ENCODE peak calls at places on chromosomes 12 and 14, in six cellular contexts. One of them, this sample, is unnamed.

GRCh38 chr14:90456551-90456950 is 59.7 kb downstream of the CALM1 start:
- DNase-seq in foreskin keratinocyte: no peak
- DNase-seq in activated T-helper 1 cell treated with anti-CD3 and anti-CD28 coated beads, Interleukin-12 subunit alpha, Interleukin-12 subunit beta, Interleukin-2, Interleukin-4 antibody, amounts not matched to agents 30 ng/mL and 10 ng/mL and 1 ng/mL, durations not matched to agents 14 hours and 24 hours and 36 hours: no peak
- DNase-seq in activated naive CD4-positive, alpha-beta T cell treated with anti-CD3 and anti-CD28 coated beads, Interleukin-2, amount 10 ng/mL, durations not matched to agents 7 days and 5 days: no peak
- DNase-seq in stromal cell of bone marrow: no peak
- DNase-seq in stimulated activated CD4-positive, alpha-beta T cell treated with anti-CD3 and anti-CD28 coated beads, Interleukin-1b, Interleukin-23, amount 100 ng/mL, for 48 hours: no peak
- DNase-seq in this sample: no peak

GRCh38 chr12:56801661-56802622 is 38.8 kb downstream of the HSD17B6 start:
- DNase-seq in foreskin keratinocyte: no peak
- DNase-seq in activated T-helper 1 cell treated with anti-CD3 and anti-CD28 coated beads, Interleukin-12 subunit alpha, Interleukin-12 subunit beta, Interleukin-2, Interleukin-4 antibody, amounts not matched to agents 30 ng/mL and 10 ng/mL and 1 ng/mL, durations not matched to agents 14 hours and 24 hours and 36 hours: no peak
- DNase-seq in activated naive CD4-positive, alpha-beta T cell treated with anti-CD3 and anti-CD28 coated beads, Interleukin-2, amount 10 ng/mL, durations not matched to agents 7 days and 5 days: no peak
- DNase-seq in stromal cell of bone marrow: no peak
- DNase-seq in stimulated activated CD4-positive, alpha-beta T cell treated with anti-CD3 and anti-CD28 coated beads, Interleukin-1b, Interleukin-23, amount 100 ng/mL, for 48 hours: no peak
- DNase-seq in this sample: no peak

GRCh38 chr14:24207104-24207543 is 1.6 kb downstream of the TSSK4 start:
- DNase-seq in foreskin keratinocyte: no peak
- DNase-seq in activated T-helper 1 cell treated with anti-CD3 and anti-CD28 coated beads, Interleukin-12 subunit alpha, Interleukin-12 subunit beta, Interleukin-2, Interleukin-4 antibody, amounts not matched to agents 30 ng/mL and 10 ng/mL and 1 ng/mL, durations not matched to agents 14 hours and 24 hours and 36 hours: no peak
- DNase-seq in activated naive CD4-positive, alpha-beta T cell treated with anti-CD3 and anti-CD28 coated beads, Interleukin-2, amount 10 ng/mL, durations not matched to agents 7 days and 5 days: no peak
- DNase-seq in stromal cell of bone marrow: no peak
- DNase-seq in stimulated activated CD4-positive, alpha-beta T cell treated with anti-CD3 and anti-CD28 coated beads, Interleukin-1b, Interleukin-23, amount 100 ng/mL, for 48 hours: no peak
- DNase-seq in this sample: no peak

GRCh38 chr12:46825526-46826414 is at the start of gene SLC38A4:
- DNase-seq in foreskin keratinocyte: peak; percentile 11
- DNase-seq in activated T-helper 1 cell treated with anti-CD3 and anti-CD28 coated beads, Interleukin-12 subunit alpha, Interleukin-12 subunit beta, Interleukin-2, Interleukin-4 antibody, amounts not matched to agents 30 ng/mL and 10 ng/mL and 1 ng/mL, durations not matched to agents 14 hours and 24 hours and 36 hours: no peak
- DNase-seq in activated naive CD4-positive, alpha-beta T cell treated with anti-CD3 and anti-CD28 coated beads, Interleukin-2, amount 10 ng/mL, durations not matched to agents 7 days and 5 days: no peak
- DNase-seq in stromal cell of bone marrow: no peak
- DNase-seq in stimulated activated CD4-positive, alpha-beta T cell treated with anti-CD3 and anti-CD28 coated beads, Interleukin-1b, Interleukin-23, amount 100 ng/mL, for 48 hours: no peak
- DNase-seq in this sample: no peak

GRCh38 chr12:123487428-123487827 is 29.5 kb downstream of the SNRNP35 start:
- DNase-seq in foreskin keratinocyte: no peak
- DNase-seq in activated T-helper 1 cell treated with anti-CD3 and anti-CD28 coated beads, Interleukin-12 subunit alpha, Interleukin-12 subunit beta, Interleukin-2, Interleukin-4 antibody, amounts not matched to agents 30 ng/mL and 10 ng/mL and 1 ng/mL, durations not matched to agents 14 hours and 24 hours and 36 hours: no peak
- DNase-seq in activated naive CD4-positive, alpha-beta T cell treated with anti-CD3 and anti-CD28 coated beads, Interleukin-2, amount 10 ng/mL, durations not matched to agents 7 days and 5 days: no peak
- DNase-seq in stromal cell of bone marrow: no peak
- DNase-seq in stimulated activated CD4-positive, alpha-beta T cell treated with anti-CD3 and anti-CD28 coated beads, Interleukin-1b, Interleukin-23, amount 100 ng/mL, for 48 hours: no peak
- DNase-seq in this sample: no peak

GRCh38 chr12:114411081-114411836 is 5.3 kb upstream of the TBX5 start:
- DNase-seq in foreskin keratinocyte: no peak
- DNase-seq in activated T-helper 1 cell treated with anti-CD3 and anti-CD28 coated beads, Interleukin-12 subunit alpha, Interleukin-12 subunit beta, Interleukin-2, Interleukin-4 antibody, amounts not matched to agents 30 ng/mL and 10 ng/mL and 1 ng/mL, durations not matched to agents 14 hours and 24 hours and 36 hours: no peak
- DNase-seq in activated naive CD4-positive, alpha-beta T cell treated with anti-CD3 and anti-CD28 coated beads, Interleukin-2, amount 10 ng/mL, durations not matched to agents 7 days and 5 days: no peak
- DNase-seq in stromal cell of bone marrow: no peak
- DNase-seq in stimulated activated CD4-positive, alpha-beta T cell treated with anti-CD3 and anti-CD28 coated beads, Interleukin-1b, Interleukin-23, amount 100 ng/mL, for 48 hours: no peak
- DNase-seq in this sample: no peak

GRCh38 chr14:72318648-72319047 is 386.4 kb downstream of the RGS6 start:
- DNase-seq in foreskin keratinocyte: no peak
- DNase-seq in activated T-helper 1 cell treated with anti-CD3 and anti-CD28 coated beads, Interleukin-12 subunit alpha, Interleukin-12 subunit beta, Interleukin-2, Interleukin-4 antibody, amounts not matched to agents 30 ng/mL and 10 ng/mL and 1 ng/mL, durations not matched to agents 14 hours and 24 hours and 36 hours: no peak
- DNase-seq in activated naive CD4-positive, alpha-beta T cell treated with anti-CD3 and anti-CD28 coated beads, Interleukin-2, amount 10 ng/mL, durations not matched to agents 7 days and 5 days: peak; percentile 33
- DNase-seq in stromal cell of bone marrow: no peak
- DNase-seq in stimulated activated CD4-positive, alpha-beta T cell treated with anti-CD3 and anti-CD28 coated beads, Interleukin-1b, Interleukin-23, amount 100 ng/mL, for 48 hours: no peak
- DNase-seq in this sample: no peak

GRCh38 chr14:82398313-82398712 is 864.7 kb upstream of the SEL1L start:
- DNase-seq in foreskin keratinocyte: no peak
- DNase-seq in activated T-helper 1 cell treated with anti-CD3 and anti-CD28 coated beads, Interleukin-12 subunit alpha, Interleukin-12 subunit beta, Interleukin-2, Interleukin-4 antibody, amounts not matched to agents 30 ng/mL and 10 ng/mL and 1 ng/mL, durations not matched to agents 14 hours and 24 hours and 36 hours: no peak
- DNase-seq in activated naive CD4-positive, alpha-beta T cell treated with anti-CD3 and anti-CD28 coated beads, Interleukin-2, amount 10 ng/mL, durations not matched to agents 7 days and 5 days: no peak
- DNase-seq in stromal cell of bone marrow: no peak
- DNase-seq in stimulated activated CD4-positive, alpha-beta T cell treated with anti-CD3 and anti-CD28 coated beads, Interleukin-1b, Interleukin-23, amount 100 ng/mL, for 48 hours: no peak
- DNase-seq in this sample: no peak

GRCh38 chr12:84150226-84150625 is 762.4 kb downstream of the SLC6A15 start:
- DNase-seq in foreskin keratinocyte: peak; percentile 86
- DNase-seq in activated T-helper 1 cell treated with anti-CD3 and anti-CD28 coated beads, Interleukin-12 subunit alpha, Interleukin-12 subunit beta, Interleukin-2, Interleukin-4 antibody, amounts not matched to agents 30 ng/mL and 10 ng/mL and 1 ng/mL, durations not matched to agents 14 hours and 24 hours and 36 hours: no peak
- DNase-seq in activated naive CD4-positive, alpha-beta T cell treated with anti-CD3 and anti-CD28 coated beads, Interleukin-2, amount 10 ng/mL, durations not matched to agents 7 days and 5 days: no peak
- DNase-seq in stromal cell of bone marrow: no peak
- DNase-seq in stimulated activated CD4-positive, alpha-beta T cell treated with anti-CD3 and anti-CD28 coated beads, Interleukin-1b, Interleukin-23, amount 100 ng/mL, for 48 hours: no peak
- DNase-seq in this sample: no peak

GRCh38 chr14:103546651-103547454 is 15.6 kb downstream of the BAG5 start:
- DNase-seq in foreskin keratinocyte: peak; percentile 29
- DNase-seq in activated T-helper 1 cell treated with anti-CD3 and anti-CD28 coated beads, Interleukin-12 subunit alpha, Interleukin-12 subunit beta, Interleukin-2, Interleukin-4 antibody, amounts not matched to agents 30 ng/mL and 10 ng/mL and 1 ng/mL, durations not matched to agents 14 hours and 24 hours and 36 hours: peak; percentile 61
- DNase-seq in activated naive CD4-positive, alpha-beta T cell treated with anti-CD3 and anti-CD28 coated beads, Interleukin-2, amount 10 ng/mL, durations not matched to agents 7 days and 5 days: peak; percentile 84
- DNase-seq in stromal cell of bone marrow: no peak
- DNase-seq in stimulated activated CD4-positive, alpha-beta T cell treated with anti-CD3 and anti-CD28 coated beads, Interleukin-1b, Interleukin-23, amount 100 ng/mL, for 48 hours: peak; percentile 74
- DNase-seq in this sample: peak; percentile 89

GRCh38 chr12:131087991-131088700 is 134.4 kb downstream of the ADGRD1 start:
- DNase-seq in foreskin keratinocyte: no peak
- DNase-seq in activated T-helper 1 cell treated with anti-CD3 and anti-CD28 coated beads, Interleukin-12 subunit alpha, Interleukin-12 subunit beta, Interleukin-2, Interleukin-4 antibody, amounts not matched to agents 30 ng/mL and 10 ng/mL and 1 ng/mL, durations not matched to agents 14 hours and 24 hours and 36 hours: no peak
- DNase-seq in activated naive CD4-positive, alpha-beta T cell treated with anti-CD3 and anti-CD28 coated beads, Interleukin-2, amount 10 ng/mL, durations not matched to agents 7 days and 5 days: no peak
- DNase-seq in stromal cell of bone marrow: no peak
- DNase-seq in stimulated activated CD4-positive, alpha-beta T cell treated with anti-CD3 and anti-CD28 coated beads, Interleukin-1b, Interleukin-23, amount 100 ng/mL, for 48 hours: peak; percentile 0
- DNase-seq in this sample: no peak

GRCh38 chr12:94909609-94910008 is 93.9 kb downstream of the NDUFA12 start:
- DNase-seq in foreskin keratinocyte: no peak
- DNase-seq in activated T-helper 1 cell treated with anti-CD3 and anti-CD28 coated beads, Interleukin-12 subunit alpha, Interleukin-12 subunit beta, Interleukin-2, Interleukin-4 antibody, amounts not matched to agents 30 ng/mL and 10 ng/mL and 1 ng/mL, durations not matched to agents 14 hours and 24 hours and 36 hours: no peak
- DNase-seq in activated naive CD4-positive, alpha-beta T cell treated with anti-CD3 and anti-CD28 coated beads, Interleukin-2, amount 10 ng/mL, durations not matched to agents 7 days and 5 days: no peak
- DNase-seq in stromal cell of bone marrow: peak; percentile 76
- DNase-seq in stimulated activated CD4-positive, alpha-beta T cell treated with anti-CD3 and anti-CD28 coated beads, Interleukin-1b, Interleukin-23, amount 100 ng/mL, for 48 hours: no peak
- DNase-seq in this sample: no peak

GRCh38 chr14:94593376-94593748 is 12.1 kb downstream of the SERPINA5 start:
- DNase-seq in foreskin keratinocyte: no peak
- DNase-seq in activated T-helper 1 cell treated with anti-CD3 and anti-CD28 coated beads, Interleukin-12 subunit alpha, Interleukin-12 subunit beta, Interleukin-2, Interleukin-4 antibody, amounts not matched to agents 30 ng/mL and 10 ng/mL and 1 ng/mL, durations not matched to agents 14 hours and 24 hours and 36 hours: no peak
- DNase-seq in activated naive CD4-positive, alpha-beta T cell treated with anti-CD3 and anti-CD28 coated beads, Interleukin-2, amount 10 ng/mL, durations not matched to agents 7 days and 5 days: no peak
- DNase-seq in stromal cell of bone marrow: no peak
- DNase-seq in stimulated activated CD4-positive, alpha-beta T cell treated with anti-CD3 and anti-CD28 coated beads, Interleukin-1b, Interleukin-23, amount 100 ng/mL, for 48 hours: no peak
- DNase-seq in this sample: no peak

GRCh38 chr12:113247123-113248045 is 26.1 kb downstream of the TPCN1 start:
- DNase-seq in foreskin keratinocyte: no peak
- DNase-seq in activated T-helper 1 cell treated with anti-CD3 and anti-CD28 coated beads, Interleukin-12 subunit alpha, Interleukin-12 subunit beta, Interleukin-2, Interleukin-4 antibody, amounts not matched to agents 30 ng/mL and 10 ng/mL and 1 ng/mL, durations not matched to agents 14 hours and 24 hours and 36 hours: no peak
- DNase-seq in activated naive CD4-positive, alpha-beta T cell treated with anti-CD3 and anti-CD28 coated beads, Interleukin-2, amount 10 ng/mL, durations not matched to agents 7 days and 5 days: no peak
- DNase-seq in stromal cell of bone marrow: no peak
- DNase-seq in stimulated activated CD4-positive, alpha-beta T cell treated with anti-CD3 and anti-CD28 coated beads, Interleukin-1b, Interleukin-23, amount 100 ng/mL, for 48 hours: no peak
- DNase-seq in this sample: no peak